ENCODE peak calls at places on chromosomes 12 and 14, in seven cellular contexts. T is DMS 273 treated with DMSO at 0.1 percent for 48 hours; Y is effector memory CD4-positive, alpha-beta T cell; R is cardiac septum; W is effector CD4-positive, alpha-beta T cell; Q is activated T-helper 1 cell treated with Interleukin-2 at 50 U/mL for 16 hours; M is amniotic stem cell. N is an unnamed sample.

GRCh38 chr12:67151891-67152290 is 117.3 kb upstream of the CAND1 start:
- DNase-seq in T (no peak), Y (no peak), R (no peak), W (no peak), Q (no peak), M (no peak), N (no peak)

GRCh38 chr14:104393898-104394605 is 185.5 kb upstream of the C14orf180 start:
- DNase-seq in T (no peak), Y (peak), R (peak), W (peak), Q (peak), M (no peak), N (no peak)

GRCh38 chr12:111274820-111275219 is 94.1 kb downstream of the PHETA1 start:
- DNase-seq in T (no peak), Y (no peak), R (no peak), W (no peak), Q (no peak), M (no peak), N (no peak)

GRCh38 chr12:52214421-52214802 is 18.6 kb upstream of the KRT7 start:
- DNase-seq in T (no peak), Y (no peak), R (peak), W (no peak), Q (no peak), M (no peak), N (no peak)

GRCh38 chr14:52923902-52924575 is 26.8 kb downstream of the FERMT2 start:
- DNase-seq in T (no peak), Y (no peak), R (no peak), W (no peak), Q (no peak), M (no peak), N (no peak)

GRCh38 chr12:115375188-115375991 is 691.4 kb upstream of the TBX3 start:
- DNase-seq in T (no peak), Y (no peak), R (no peak), W (no peak), Q (no peak), M (no peak), N (no peak)

GRCh38 chr12:72272731-72273498 is 745 bp downstream of the TRHDE start:
- DNase-seq in T (no peak), Y (no peak), R (no peak), W (no peak), Q (no peak), M (no peak), N (peak)

GRCh38 chr12:67890726-67891125 is 98.5 kb upstream of the IFNG-AS1 start:
- DNase-seq in T (no peak), Y (no peak), R (no peak), W (no peak), Q (no peak), M (no peak), N (no peak)

GRCh38 chr14:20343855-20344205 is 395 bp downstream of the PARP2 start:
- DNase-seq in T (no peak), Y (no peak), R (no peak), W (no peak), Q (no peak), M (no peak), N (no peak)

GRCh38 chr12:851343-851742 is 98.2 kb downstream of the RAD52 start:
- DNase-seq in T (no peak), Y (no peak), R (no peak), W (no peak), Q (no peak), M (no peak), N (no peak)

GRCh38 chr14:101318271-101318670 is 243.0 kb upstream of the DIO3 start:
- DNase-seq in T (no peak), Y (no peak), R (no peak), W (no peak), Q (no peak), M (no peak), N (no peak)

GRCh38 chr14:72906316-72906715 is 12.4 kb upstream of the DPF3 start:
- DNase-seq in T (no peak), Y (no peak), R (no peak), W (no peak), Q (no peak), M (peak), N (no peak)

GRCh38 chr12:79162948-79163347 is 298.4 kb downstream of the SYT1 start:
- DNase-seq in T (no peak), Y (no peak), R (no peak), W (no peak), Q (no peak), M (no peak), N (no peak)

GRCh38 chr12:59396519-59396918 is 199.3 kb upstream of the SLC16A7 start:
- DNase-seq in T (no peak), Y (no peak), R (no peak), W (no peak), Q (no peak), M (no peak), N (no peak)

GRCh38 chr12:110528277-110528839 is 26.2 kb downstream of the RAD9B start:
- DNase-seq in T (no peak), Y (no peak), R (no peak), W (no peak), Q (no peak), M (no peak), N (no peak)

GRCh38 chr12:30822385-30823139 is 67.8 kb upstream of the CAPRIN2 start:
- DNase-seq in T (no peak), Y (no peak), R (peak), W (no peak), Q (peak), M (peak), N (peak)

GRCh38 chr14:23351681-23352505 is 794 bp downstream of the SLC22A17 start:
- DNase-seq in T (no peak), Y (no peak), R (peak), W (no peak), Q (no peak), M (no peak), N (no peak)

GRCh38 chr14:96904201-96904600 is 107.0 kb downstream of the VRK1 start:
- DNase-seq in T (no peak), Y (no peak), R (no peak), W (no peak), Q (no peak), M (no peak), N (no peak)

N was measured in SHP77.